ENCODE peak calls at places on chromosomes 13 and 19, in four cellular contexts. A is mesothelial cell of epicardium, M is heart left ventricle, K is brain microvascular endothelial cell. R is an unnamed sample.

GRCh38 chr13:21061077-21061945 is at the start of gene LATS2:
- DNase-seq in K (peak; percentile 95), M (peak; percentile 97), A (peak; percentile 97), R (peak; percentile 63)

GRCh38 chr19:29397748-29398147 is 128.0 kb upstream of the VSTM2B start:
- DNase-seq in K (no peak), M (no peak), A (no peak), R (no peak)

GRCh38 chr19:16834747-16835146 is 5.5 kb downstream of the SIN3B start:
- DNase-seq in M (no peak), K (no peak), A (no peak), R (no peak)

GRCh38 chr19:42154471-42155323 is 22.5 kb upstream of the POU2F2 start:
- DNase-seq in A (no peak), M (peak; percentile 5), K (no peak), R (no peak)

GRCh38 chr13:45781553-45782326 is 69.8 kb downstream of the SIAH3 start:
- DNase-seq in M (peak; percentile 71), A (peak; percentile 46), K (no peak), R (no peak)

GRCh38 chr13:31896427-31896826 is 135.1 kb upstream of the FRY start:
- DNase-seq in M (peak; percentile 57), A (no peak), K (peak; percentile 88), R (no peak)

GRCh38 chr13:41960195-41960699 is 662 bp downstream of the VWA8 start:
- DNase-seq in M (peak; percentile 40), A (no peak), K (no peak), R (no peak)

GRCh38 chr13:66329988-66330429 is 900.1 kb downstream of the PCDH9 start:
- DNase-seq in A (no peak), M (no peak), K (peak; percentile 19), R (no peak)

GRCh38 chr13:38868870-38869269 is 121.8 kb downstream of the STOML3 start:
- DNase-seq in M (no peak), A (no peak), K (no peak), R (no peak)

GRCh38 chr19:4083677-4084546 is 17.2 kb upstream of the ZBTB7A start:
- DNase-seq in M (peak; percentile 25), K (no peak), A (no peak), R (peak; percentile 27)

GRCh38 chr13:73141292-73141771 is 82.5 kb downstream of the KLF5 start:
- DNase-seq in K (peak; percentile 11), A (no peak), M (no peak), R (no peak)

GRCh38 chr13:97851269-97851668 is 102.2 kb upstream of the IPO5 start:
- DNase-seq in M (no peak), A (no peak), K (no peak), R (no peak)

GRCh38 chr19:34428549-34429285 is 536 bp downstream of the UBA2 start:
- DNase-seq in A (no peak), M (peak; percentile 45), K (no peak), R (no peak)

GRCh38 chr13:67145950-67146349 is 84.2 kb downstream of the PCDH9 start:
- DNase-seq in A (no peak), K (no peak), M (no peak), R (no peak)

GRCh38 chr19:10961073-10961762 is 388 bp downstream of the SMARCA4 start:
- DNase-seq in A (no peak), K (peak; percentile 12), M (peak; percentile 33), R (peak; percentile 74)

GRCh38 chr13:70964124-70964523 is 855.9 kb upstream of the KLHL1 start:
- DNase-seq in M (no peak), K (no peak), A (no peak), R (no peak)

GRCh38 chr13:36919206-36919832 is 719 bp downstream of the SMAD9 start:
- DNase-seq in A (peak; percentile 75), M (peak; percentile 62), K (no peak), R (no peak)

GRCh38 chr19:16124953-16125352 is 13.3 kb downstream of the RAB8A start:
- DNase-seq in A (no peak), M (no peak), K (no peak), R (no peak)

GRCh38 chr13:43816401-43816889 is 29.7 kb upstream of the ENOX1 start:
- DNase-seq in M (no peak), K (no peak), A (no peak), R (no peak)

GRCh38 chr19:16417660-16418596 is 53.8 kb downstream of the EPS15L1 start:
- DNase-seq in K (peak; percentile 35), A (peak; percentile 72), M (peak; percentile 72), R (peak; percentile 80)

GRCh38 chr19:36449059-36449670 is 30.7 kb upstream of the ZFP82 start:
- DNase-seq in A (no peak), K (no peak), M (no peak), R (no peak)

GRCh38 chr19:33767898-33768413 is 28.7 kb upstream of the KCTD15 start:
- DNase-seq in A (peak; percentile 89), M (no peak), K (no peak), R (no peak)

GRCh38 chr19:3890590-3890989 is 10.1 kb downstream of the ATCAY start:
- DNase-seq in A (no peak), M (no peak), K (no peak), R (no peak)

GRCh38 chr19:11767633-11768133 is 883 bp downstream of the ZNF441 start:
- DNase-seq in M (peak; percentile 31), K (peak; percentile 9), A (peak; percentile 38), R (peak; percentile 36)

GRCh38 chr13:68714292-68714691 is 1393.3 kb upstream of the ATXN8OS start:
- DNase-seq in M (no peak), A (no peak), K (no peak), R (no peak)

GRCh38 chr13:51900471-51900870 is 38.7 kb downstream of the CCDC70 start:
- DNase-seq in K (no peak), M (no peak), A (no peak), R (no peak)

GRCh38 chr19:14004619-14005380 is 1.3 kb downstream of the RFX1 start:
- DNase-seq in M (peak; percentile 64), K (no peak), A (no peak), R (peak; percentile 22)

GRCh38 chr13:74550039-74550438 is 415.8 kb upstream of the KLF12 start:
- DNase-seq in K (no peak), M (no peak), A (no peak), R (no peak)

GRCh38 chr13:41995946-41996345 is 35.0 kb upstream of the VWA8 start:
- DNase-seq in M (no peak), K (peak; percentile 80), A (no peak), R (no peak)

GRCh38 chr13:69264362-69265334 is 843.0 kb upstream of the ATXN8OS start:
- DNase-seq in M (no peak), K (no peak), A (no peak), R (no peak)

GRCh38 chr13:36163809-36164308 is 32.7 kb upstream of the DCLK1 start:
- DNase-seq in A (no peak), K (peak; percentile 95), M (peak; percentile 80), R (no peak)

GRCh38 chr19:33508941-33509614 is 12.5 kb downstream of the PEPD start:
- DNase-seq in M (no peak), A (no peak), K (no peak), R (no peak)

GRCh38 chr19:24101459-24102122 is 14.6 kb downstream of the ZNF254 start:
- DNase-seq in M (no peak), A (no peak), K (peak; percentile 24), R (no peak)

GRCh38 chr13:22596157-22596863 is 584.5 kb upstream of the SGCG start:
- DNase-seq in A (no peak), K (no peak), M (no peak), R (no peak)

GRCh38 chr13:96294930-96295657 is 205.2 kb downstream of the HS6ST3 start:
- DNase-seq in A (no peak), M (no peak), K (no peak), R (no peak)

GRCh38 chr13:96297360-96297759 is 207.5 kb downstream of the HS6ST3 start:
- DNase-seq in M (no peak), K (no peak), A (no peak), R (no peak)

GRCh38 chr13:96299235-96299634 is 209.3 kb downstream of the HS6ST3 start:
- DNase-seq in A (no peak), M (no peak), K (no peak), R (no peak)
- TF ChIP-seq CTCF in A (no peak), M (no peak), K (no peak), R (no peak)

GRCh38 chr19:2440515-2440914 is 13.1 kb upstream of the TIMM13 start:
- DNase-seq in M (no peak), K (no peak), A (no peak), R (no peak)

GRCh38 chr19:2441096-2441752 is 13.8 kb upstream of the TIMM13 start:
- DNase-seq in K (no peak), M (no peak), A (no peak), R (no peak)

GRCh38 chr19:2436384-2436783 is 9.0 kb upstream of the TIMM13 start:
- DNase-seq in M (no peak), K (no peak), A (no peak), R (no peak)

GRCh38 chr19:2436926-2437325 is 9.5 kb upstream of the TIMM13 start:
- DNase-seq in M (no peak), A (no peak), K (no peak), R (no peak)

GRCh38 chr19:2438178-2438577 is 10.8 kb upstream of the TIMM13 start:
- DNase-seq in M (no peak), A (no peak), K (no peak), R (no peak)
- TF ChIP-seq CTCF in M (no peak), A (no peak), K (no peak), R (no peak)

DNA sequence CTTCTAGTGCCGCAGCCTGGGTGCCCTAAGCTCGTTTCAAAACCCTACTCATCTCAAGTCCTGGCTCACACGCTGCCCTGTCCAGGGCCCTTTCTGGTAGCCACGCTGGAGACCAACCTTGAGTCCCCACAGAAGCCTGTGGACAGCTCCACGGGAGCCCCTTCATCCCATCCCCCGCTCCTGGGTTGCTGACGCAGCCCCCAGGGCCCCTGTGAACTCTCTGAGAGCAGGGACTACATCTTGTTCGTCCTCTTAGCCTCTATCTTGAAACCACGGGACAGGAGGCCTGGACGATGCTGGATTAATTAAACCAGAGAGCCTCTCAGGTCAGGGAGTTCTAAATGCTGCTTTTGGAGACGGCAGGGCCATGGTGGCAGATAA is 7.4 kb downstream of the MLLT1 start:
- DNase-seq in A (no peak), K (no peak), M (no peak), R (no peak)
- TF ChIP-seq CTCF in A (no peak), K (peak; percentile 0), M (no peak), R (no peak)

GRCh38 chr19:45161715-45162463 is 1.1 kb upstream of the NKPD1 start:
- DNase-seq in A (peak; percentile 68), K (no peak), M (no peak), R (no peak)
- TF ChIP-seq CTCF in A (peak; percentile 47), K (peak; percentile 90), M (peak; percentile 37), R (no peak)

GRCh38 chr13:63636231-63636993 is 2220.8 kb upstream of the PCDH20 start:
- DNase-seq in M (no peak), A (no peak), K (no peak), R (no peak)

GRCh38 chr13:63628310-63628709 is 2212.7 kb upstream of the PCDH20 start:
- DNase-seq in M (no peak), K (no peak), A (no peak), R (no peak)

GRCh38 chr13:63629591-63629990 is 2213.9 kb upstream of the PCDH20 start:
- DNase-seq in A (no peak), K (no peak), M (no peak), R (no peak)

GRCh38 chr13:63625869-63626268 is 2210.2 kb upstream of the PCDH20 start:
- DNase-seq in M (no peak), K (peak; percentile 11), A (no peak), R (no peak)

GRCh38 chr13:63631006-63631405 is 2215.4 kb upstream of the PCDH20 start:
- DNase-seq in M (no peak), A (no peak), K (no peak), R (no peak)
- TF ChIP-seq CTCF in M (no peak), A (no peak), K (no peak), R (no peak)

GRCh38 chr19:40348125-40348913 is at the start of the genes C19orf47 and PLD3:
- DNase-seq in K (peak; percentile 99), A (peak; percentile 99), M (peak; percentile 100), R (peak; percentile 94)
- TF ChIP-seq CTCF in K (no peak), A (no peak), M (no peak), R (no peak)

R was measured in activated B cell treated with CpG ODN at 0.5 μM for 24 hours.